ENCODE peak calls at places on chromosomes 11 and 22, in four cellular contexts. V is AG04450, G is AG09309, F is psoas muscle. C is an unnamed sample.

GRCh38 chr11:74927496-74927895 is 21.4 kb downstream of the XRRA1 start:
- DNase-seq in V (no peak), G (peak; percentile 10), F (no peak), C (no peak)

GRCh38 chr11:733072-733471 is 14.2 kb upstream of the TALDO1 start:
- DNase-seq in V (no peak), G (no peak), F (no peak), C (no peak)

GRCh38 chr22:19872779-19873137 is 18.1 kb upstream of the GNB1L start:
- DNase-seq in V (no peak), G (no peak), F (peak; percentile 10), C (no peak)

GRCh38 chr11:73998846-73999575 is 9.9 kb downstream of the UCP3 start:
- DNase-seq in V (no peak), G (no peak), F (no peak), C (no peak)

GRCh38 chr11:122486793-122487495 is 168.6 kb upstream of the UBASH3B start:
- DNase-seq in V (no peak), G (no peak), F (no peak), C (no peak)

GRCh38 chr22:17243524-17243923 is 24.3 kb upstream of the ADA2 start:
- DNase-seq in V (no peak), G (no peak), F (peak; percentile 17), C (no peak)

GRCh38 chr11:64877390-64878222 is 815 bp downstream of the EHD1 start:
- DNase-seq in V (no peak), G (no peak), F (peak; percentile 19), C (no peak)

GRCh38 chr11:33476945-33477584 is 219.9 kb downstream of the HIPK3 start:
- DNase-seq in V (no peak), G (no peak), F (no peak), C (no peak)

GRCh38 chr11:69876013-69876412 is 56.8 kb upstream of the FGF3 start:
- DNase-seq in V (no peak), G (no peak), F (no peak), C (no peak)

GRCh38 chr22:36358533-36359171 is 29.1 kb downstream of the MYH9 start:
- DNase-seq in V (no peak), G (no peak), F (no peak), C (no peak)

GRCh38 chr11:121036981-121037380 is 13.1 kb downstream of the TBCEL start:
- DNase-seq in V (no peak), G (no peak), F (no peak), C (no peak)

GRCh38 chr22:29994941-29995340 is 85.3 kb upstream of the HORMAD2 start:
- DNase-seq in V (no peak), G (no peak), F (no peak), C (no peak)

GRCh38 chr22:38412435-38413084 is 42.4 kb downstream of the KCNJ4 start:
- DNase-seq in V (no peak), G (no peak), F (no peak), C (no peak)

GRCh38 chr11:2140411-2141400 is 1.5 kb upstream of the IGF2 start:
- DNase-seq in V (no peak), G (no peak), F (peak; percentile 13), C (no peak)

GRCh38 chr11:60305906-60306619 is 21.0 kb upstream of the MS4A6E start:
- DNase-seq in V (no peak), G (no peak), F (no peak), C (no peak)

GRCh38 chr11:116387623-116388022 is 385.2 kb downstream of the BUD13 start:
- DNase-seq in V (no peak), G (no peak), F (no peak), C (no peak)

GRCh38 chr11:112694813-112695212 is 266.4 kb upstream of the NCAM1 start:
- DNase-seq in V (no peak), G (no peak), F (no peak), C (no peak)

GRCh38 chr22:36197065-36197440 is 4.6 kb downstream of the APOL4 start:
- DNase-seq in V (no peak), G (no peak), F (peak; percentile 64), C (no peak)

GRCh38 chr11:106413222-106413621 is 335.8 kb downstream of the AASDHPPT start:
- DNase-seq in V (no peak), G (no peak), F (no peak), C (no peak)

GRCh38 chr11:69638941-69639681 is 1.8 kb upstream of the CCND1 start:
- DNase-seq in V (peak; percentile 93), G (peak; percentile 89), F (peak; percentile 90), C (peak; percentile 68)

GRCh38 chr22:21457023-21457787 is 10.0 kb upstream of the TMEM191C start:
- DNase-seq in V (peak; percentile 11), G (no peak), F (no peak), C (no peak)

GRCh38 chr11:34859496-34859895 is 56.7 kb downstream of the APIP start:
- DNase-seq in V (no peak), G (no peak), F (no peak), C (no peak)

GRCh38 chr22:39773976-39774539 is 119.5 kb downstream of the ENTHD1 start:
- DNase-seq in V (no peak), G (no peak), F (no peak), C (no peak)

GRCh38 chr11:114082415-114082748 is 22.9 kb downstream of the ZBTB16 start:
- DNase-seq in V (no peak), G (no peak), F (no peak), C (no peak)

GRCh38 chr22:49543876-49544275 is 283.8 kb downstream of the BRD1 start:
- DNase-seq in V (no peak), G (no peak), F (no peak), C (no peak)

GRCh38 chr11:129613076-129613475 is 202.6 kb upstream of the TMEM45B start:
- DNase-seq in V (no peak), G (no peak), F (no peak), C (no peak)

GRCh38 chr11:66008095-66008467 is 3.7 kb upstream of the CST6 start:
- DNase-seq in V (no peak), G (no peak), F (no peak), C (no peak)

GRCh38 chr11:4181780-4182721 is 87.5 kb downstream of the RRM1 start:
- DNase-seq in V (peak; percentile 16), G (no peak), F (no peak), C (no peak)

GRCh38 chr11:129862123-129862522 is 33.3 kb downstream of the NFRKB start:
- DNase-seq in V (no peak), G (no peak), F (no peak), C (no peak)

DNA sequence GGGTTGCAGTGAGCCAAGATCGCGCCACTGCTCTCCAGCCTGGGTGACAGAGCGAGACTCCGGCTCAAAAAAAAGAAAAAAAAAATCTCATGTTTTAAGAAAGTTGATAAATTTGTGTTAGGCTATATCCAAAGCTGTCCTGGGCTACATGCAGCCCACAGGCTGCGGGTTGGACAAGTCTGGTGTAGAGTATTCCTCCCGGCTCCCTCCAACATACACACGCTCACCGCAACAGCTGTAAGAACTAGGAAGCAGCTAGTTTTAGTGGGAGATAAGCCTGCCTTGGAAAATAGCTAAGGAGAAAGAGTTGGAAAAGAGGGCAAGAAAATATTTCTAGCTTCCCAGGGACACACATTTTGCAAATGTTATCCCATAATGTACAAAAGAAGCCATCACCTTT is 46.6 kb downstream of the CELF1 start:
- DNase-seq in V (no peak), G (no peak), F (no peak), C (no peak)
- H3K4me3 ChIP-seq in V (no peak overlapping the region), G (no peak overlapping the region), F (no peak overlapping the region), C (no peak overlapping the region)

DNA sequence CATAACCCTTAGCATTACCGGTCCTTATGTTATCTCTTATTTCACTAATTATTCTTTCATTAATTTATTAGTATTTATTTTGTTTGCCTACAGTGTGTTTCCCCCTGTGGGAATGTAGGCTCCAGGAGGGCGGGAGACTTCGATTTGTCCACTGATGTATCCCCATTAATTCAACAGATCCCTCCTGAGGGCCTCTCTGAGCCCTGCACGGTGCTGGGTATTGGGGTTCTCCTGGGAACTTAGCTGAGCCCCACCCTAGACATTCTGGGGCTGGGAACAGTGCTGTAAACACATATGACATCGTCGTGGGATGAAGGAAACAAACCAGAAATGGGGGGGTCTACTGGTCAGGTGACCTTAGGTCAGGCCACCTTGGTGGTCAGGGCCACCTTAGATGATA is 798 bp downstream of the PHETA2 start:
- DNase-seq in V (no peak), G (no peak), F (no peak), C (no peak)
- H3K4me3 ChIP-seq in V (peak overlapping the region; percentile 68), G (peak overlapping the region; percentile 81), F (peak overlapping the region; percentile 82), C (peak overlapping the region; percentile 82)

GRCh38 chr11:111207213-111207612 is 38.3 kb upstream of the POU2AF2 start:
- DNase-seq in V (no peak), G (no peak), F (no peak), C (no peak)

GRCh38 chr11:111205622-111206385 is 39.7 kb upstream of the POU2AF2 start:
- DNase-seq in V (no peak), G (no peak), F (no peak), C (no peak)

DNA sequence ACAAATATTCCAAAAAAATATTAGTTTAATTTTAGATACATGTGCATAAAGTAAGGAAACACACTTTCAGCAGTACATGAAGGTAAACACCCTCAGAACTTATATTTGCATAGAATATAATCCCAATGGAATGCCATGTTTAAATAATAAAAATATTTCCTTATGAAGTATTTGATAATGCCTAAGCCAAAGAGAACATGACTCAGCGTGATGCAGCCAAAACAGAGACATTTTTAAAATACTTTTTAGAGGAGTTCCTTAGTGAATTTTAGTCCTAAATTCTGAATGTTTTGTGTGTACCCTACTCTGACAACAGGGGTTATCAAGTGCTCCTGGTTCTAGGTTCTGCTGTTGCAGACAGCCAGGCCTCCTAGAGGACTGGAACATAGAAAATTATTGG is 39.1 kb upstream of the POU2AF2 start:
- DNase-seq in V (peak; percentile 24), G (no peak), F (no peak), C (peak; percentile 36)
- H3K4me3 ChIP-seq in V (no peak overlapping the region), G (no peak overlapping the region), F (no peak overlapping the region), C (no peak overlapping the region)

GRCh38 chr11:67082071-67082791 is 25.6 kb downstream of the RHOD start:
- DNase-seq in V (no peak), G (no peak), F (no peak), C (no peak)
- H3K4me3 ChIP-seq in V (no peak overlapping the region), G (no peak overlapping the region), F (no peak overlapping the region), C (no peak overlapping the region)

DNA sequence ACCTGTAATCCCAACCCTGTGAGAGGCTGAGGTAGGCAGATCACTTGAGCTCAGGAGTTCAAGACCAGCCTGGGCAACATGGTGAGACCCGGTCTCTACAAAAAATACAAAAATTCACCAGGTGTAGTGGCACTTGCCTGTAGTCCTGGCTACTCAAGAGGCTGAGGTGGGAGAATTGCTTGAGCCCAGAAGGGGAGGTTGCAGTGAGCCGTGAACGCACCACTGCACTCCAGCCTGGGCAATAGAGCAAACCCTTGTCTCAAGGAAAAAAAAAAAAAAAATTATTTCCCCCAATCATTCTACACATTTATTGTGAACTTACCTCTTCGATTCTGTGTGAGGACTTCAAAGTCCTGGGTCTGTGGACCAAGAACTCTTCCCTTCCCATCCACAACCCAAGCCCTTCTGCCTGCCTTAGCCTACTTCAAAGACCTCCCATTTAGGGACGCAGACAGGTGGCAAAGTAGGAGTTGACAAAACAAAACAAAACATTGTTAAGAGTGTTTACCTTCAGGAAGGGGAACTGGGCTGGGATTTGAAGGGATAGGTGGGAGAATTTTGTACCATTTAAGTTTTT is 3.8 kb upstream of the WEE1 start:
- DNase-seq in V (no peak), G (no peak), F (no peak), C (no peak)
- H3K4me3 ChIP-seq in V (no peak overlapping the region), G (no peak overlapping the region), F (no peak overlapping the region), C (no peak overlapping the region)

GRCh38 chr22:46070215-46070721 is 80.1 kb upstream of the PPARA start:
- DNase-seq in V (no peak), G (no peak), F (peak; percentile 92), C (no peak)
- H3K4me3 ChIP-seq in V (peak overlapping the region; percentile 69), G (peak overlapping the region; percentile 72), F (peak overlapping the region; percentile 88), C (peak overlapping the region; percentile 57)